ENCODE peak calls at places on chromosomes 4 and X, in four cellular contexts. One of them, this sample, is unnamed. For H3K79me1, the result is how much of the 10 kb centered on the place peaks cover.

GRCh38 chrX:133290076-133290475 is 71.9 kb upstream of the TFDP3 start:
- DNase-seq in H9: no peak
- DNase-seq in H1: no peak
- DNase-seq in mesendoderm: no peak
- DNase-seq in this sample: peak

GRCh38 chr4:176188654-176189053 is 6.7 kb downstream of the SPATA4 start:
- DNase-seq in mesendoderm: no peak
- DNase-seq in H1: no peak
- DNase-seq in H9: no peak
- DNase-seq in this sample: no peak

GRCh38 chrX:119486745-119487144 is 18.5 kb downstream of the SLC25A5 start:
- DNase-seq in mesendoderm: no peak
- DNase-seq in H9: no peak
- DNase-seq in H1: no peak
- DNase-seq in this sample: no peak

GRCh38 chr4:103994059-103994458 is 274.3 kb upstream of the TACR3 start:
- DNase-seq in mesendoderm: peak
- DNase-seq in H9: no peak
- DNase-seq in H1: no peak
- DNase-seq in this sample: no peak

GRCh38 chr4:110631582-110632505 is 9.0 kb upstream of the PITX2 start:
- DNase-seq in H1: no peak
- DNase-seq in mesendoderm: peak
- DNase-seq in H9: peak
- DNase-seq in this sample: peak

GRCh38 chrX:153526040-153526439 is 8.6 kb downstream of the ATP2B3 start:
- DNase-seq in H9: no peak
- DNase-seq in H1: no peak
- DNase-seq in mesendoderm: no peak
- DNase-seq in this sample: no peak

GRCh38 chrX:17036172-17036961 is 89.9 kb downstream of the REPS2 start:
- DNase-seq in mesendoderm: no peak
- DNase-seq in H1: no peak
- DNase-seq in H9: no peak
- DNase-seq in this sample: no peak

GRCh38 chrX:53476371-53476770 is 42.2 kb upstream of the HSD17B10 start:
- DNase-seq in H1: no peak
- DNase-seq in mesendoderm: no peak
- DNase-seq in H9: no peak
- DNase-seq in this sample: peak

GRCh38 chr4:159248383-159249178 is 145.7 kb downstream of the RAPGEF2 start:
- DNase-seq in mesendoderm: no peak
- DNase-seq in H1: no peak
- DNase-seq in H9: no peak
- DNase-seq in this sample: peak

GRCh38 chr4:8238061-8238511 is 31.5 kb upstream of the HTRA3 start:
- DNase-seq in H9: no peak
- DNase-seq in H1: no peak
- DNase-seq in mesendoderm: no peak
- DNase-seq in this sample: no peak

GRCh38 chr4:186946682-186947294 is 223.1 kb upstream of the FAT1 start:
- DNase-seq in H9: peak
- DNase-seq in mesendoderm: peak
- DNase-seq in H1: peak
- DNase-seq in this sample: peak

GRCh38 chr4:107069049-107069448 is 32.9 kb upstream of the DKK2 start:
- DNase-seq in H9: no peak
- DNase-seq in mesendoderm: no peak
- DNase-seq in H1: no peak
- DNase-seq in this sample: peak

GRCh38 chrX:96389314-96390048 is 295.2 kb upstream of the DIAPH2 start:
- DNase-seq in H1: no peak
- DNase-seq in mesendoderm: no peak
- DNase-seq in H9: no peak
- DNase-seq in this sample: peak

GRCh38 chr4:85744950-85745349 is 270.0 kb downstream of the ARHGAP24 start:
- DNase-seq in H9: no peak
- DNase-seq in mesendoderm: no peak
- DNase-seq in H1: no peak
- DNase-seq in this sample: no peak

GRCh38 chr4:147901388-147901787 is 169.5 kb downstream of the ARHGAP10 start:
- DNase-seq in H9: no peak
- DNase-seq in mesendoderm: no peak
- DNase-seq in H1: no peak
- DNase-seq in this sample: peak

GRCh38 chrX:2145672-2146412 is 354.9 kb downstream of the DHRSX start:
- DNase-seq in mesendoderm: peak
- DNase-seq in H1: no peak
- DNase-seq in H9: no peak
- DNase-seq in this sample: no peak

GRCh38 chrX:53882331-53882730 is 161.9 kb downstream of the PHF8 start:
- DNase-seq in mesendoderm: peak
- DNase-seq in H1: no peak
- DNase-seq in H9: no peak
- DNase-seq in this sample: peak

GRCh38 chr4:5409980-5410618 is 298.3 kb downstream of the EVC2 start:
- DNase-seq in H1: no peak
- DNase-seq in mesendoderm: peak
- DNase-seq in H9: no peak
- DNase-seq in this sample: no peak

GRCh38 chr4:109406337-109406931 is 27.2 kb upstream of the SEC24B start:
- DNase-seq in H1: no peak
- DNase-seq in H9: no peak
- DNase-seq in mesendoderm: peak
- DNase-seq in this sample: peak

GRCh38 chrX:152658302-152658701 is 20.6 kb downstream of the GABRQ start:
- DNase-seq in mesendoderm: no peak
- DNase-seq in H9: peak
- DNase-seq in H1: no peak
- DNase-seq in this sample: no peak

GRCh38 chrX:110086916-110087484 is 84.1 kb downstream of the TMEM164 start:
- DNase-seq in mesendoderm: peak
- DNase-seq in H1: no peak
- DNase-seq in H9: no peak
- DNase-seq in this sample: peak

GRCh38 chr4:138647433-138647832 is 368.1 kb upstream of the NOCT start:
- DNase-seq in H9: peak
- DNase-seq in mesendoderm: peak
- DNase-seq in H1: no peak
- DNase-seq in this sample: no peak

GRCh38 chr4:52376107-52376704 is 282.9 kb downstream of the USP46 start:
- DNase-seq in mesendoderm: peak
- DNase-seq in H1: no peak
- DNase-seq in H9: no peak
- DNase-seq in this sample: peak

GRCh38 chr4:7872264-7872771 is 67.3 kb downstream of the AFAP1 start:
- DNase-seq in H1: no peak
- DNase-seq in mesendoderm: peak
- DNase-seq in H9: no peak
- DNase-seq in this sample: peak

GRCh38 chrX:18931972-18932371 is 51.9 kb downstream of the PHKA2 start:
- DNase-seq in H9: no peak
- DNase-seq in mesendoderm: peak
- DNase-seq in H1: no peak
- DNase-seq in this sample: peak

DNA sequence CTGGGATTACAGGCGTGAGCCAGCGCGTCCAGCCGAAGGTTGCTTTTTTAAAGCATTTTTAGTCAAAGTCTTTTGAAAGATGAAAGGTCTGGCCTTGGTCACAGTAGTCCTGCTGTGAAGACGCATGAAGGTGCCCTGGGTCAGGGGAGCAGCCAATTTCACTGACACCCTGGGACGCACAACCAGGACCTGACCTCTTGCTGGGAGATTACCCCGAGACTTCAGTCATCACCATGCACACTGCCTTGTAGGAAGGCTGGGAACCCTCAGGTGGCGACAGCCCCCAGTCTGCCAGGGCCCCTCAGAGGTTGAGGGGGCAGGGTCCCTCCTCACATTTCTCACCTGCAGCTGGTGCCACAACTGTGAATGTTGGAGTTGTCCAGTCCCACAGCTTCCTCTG is 53.2 kb downstream of the CPLX1 start:
- DNase-seq in H1: no peak
- DNase-seq in mesendoderm: no peak
- DNase-seq in H9: no peak
- DNase-seq in this sample: no peak
- H3K56ac ChIP-seq in H1: no peak
- H3K56ac ChIP-seq in mesendoderm: no peak
- H3K56ac ChIP-seq in H9: no peak
- H3K56ac ChIP-seq in this sample: no peak

GRCh38 chr4:909131-909571 is 23.0 kb downstream of the GAK start:
- DNase-seq in mesendoderm: no peak
- DNase-seq in H9: no peak
- DNase-seq in H1: no peak
- DNase-seq in this sample: no peak
- H3K79me1 ChIP-seq in mesendoderm: under half
- H3K79me1 ChIP-seq in H9: under half
- H3K79me1 ChIP-seq in H1: under half
- H3K79me1 ChIP-seq in this sample: under half

GRCh38 chrX:49972313-49972712 is 49.9 kb downstream of the CLCN5 start:
- DNase-seq in H1: no peak
- DNase-seq in mesendoderm: no peak
- DNase-seq in H9: no peak
- DNase-seq in this sample: peak

DNA sequence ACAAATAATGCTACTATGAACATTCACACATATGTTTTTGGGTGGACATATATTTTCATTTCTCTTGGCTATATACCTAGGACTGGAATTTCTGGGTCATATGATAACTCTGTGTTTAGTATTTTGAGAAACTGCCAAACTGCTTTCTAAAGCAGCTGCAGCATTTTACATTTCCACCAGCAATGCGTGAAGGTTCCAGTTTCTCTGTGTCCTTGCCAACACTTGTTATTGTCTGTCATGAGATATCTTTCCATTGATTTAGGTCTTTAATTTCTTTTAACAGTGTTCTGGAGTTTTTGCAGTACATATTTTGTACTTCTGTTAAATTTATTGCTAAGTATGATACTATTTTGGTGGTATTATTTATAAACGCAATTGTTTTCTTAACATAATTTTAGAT is 48.3 kb downstream of the CLCN5 start:
- DNase-seq in mesendoderm: no peak
- DNase-seq in H9: no peak
- DNase-seq in H1: no peak
- DNase-seq in this sample: no peak
- H3K56ac ChIP-seq in mesendoderm: no peak
- H3K56ac ChIP-seq in H9: no peak
- H3K56ac ChIP-seq in H1: no peak
- H3K56ac ChIP-seq in this sample: no peak

DNA sequence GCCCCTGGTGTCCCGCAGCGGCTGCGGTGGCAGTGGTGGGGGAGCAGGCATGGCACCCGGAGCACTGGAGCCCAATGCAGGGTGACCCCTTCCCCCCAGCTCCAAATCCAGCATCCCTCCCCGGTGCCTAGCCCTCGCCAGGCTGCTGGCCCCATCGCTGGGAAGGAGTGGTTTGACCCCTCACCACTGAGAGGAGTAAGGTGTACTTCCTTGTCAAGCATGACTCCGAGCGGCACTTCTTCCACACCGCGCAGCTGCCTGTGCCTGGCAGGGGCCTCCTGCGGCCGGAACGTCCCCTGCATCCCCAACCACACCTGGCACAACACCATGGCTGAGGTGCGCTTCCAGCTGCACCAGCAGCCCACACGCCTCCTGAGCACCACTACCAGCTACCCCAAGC is 27.0 kb downstream of the LRPAP1 start:
- DNase-seq in H9: no peak
- DNase-seq in H1: no peak
- DNase-seq in mesendoderm: no peak
- DNase-seq in this sample: no peak
- H3K79me1 ChIP-seq in H9: under half
- H3K79me1 ChIP-seq in H1: under half
- H3K79me1 ChIP-seq in mesendoderm: under half
- H3K79me1 ChIP-seq in this sample: under half

DNA sequence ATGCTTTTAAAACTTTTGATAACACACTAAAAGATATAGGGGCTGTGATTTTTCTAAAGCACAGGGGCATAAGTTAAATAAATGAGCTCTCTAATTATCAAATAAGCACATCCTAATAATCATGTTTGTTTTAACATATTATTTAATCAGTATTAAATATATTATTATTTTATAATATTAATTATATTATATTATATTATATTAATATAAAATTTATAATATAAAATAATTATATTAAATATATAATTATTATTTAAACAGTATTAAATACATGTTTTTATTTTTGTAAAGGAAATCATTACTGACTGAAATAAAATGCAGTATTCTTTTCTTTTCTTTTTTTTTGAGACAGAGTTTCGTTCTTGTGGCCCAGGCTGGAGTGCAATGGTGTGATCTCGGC is 136.5 kb downstream of the IL15 start:
- DNase-seq in mesendoderm: no peak
- DNase-seq in H1: no peak
- DNase-seq in H9: no peak
- DNase-seq in this sample: no peak
- H3K56ac ChIP-seq in mesendoderm: no peak
- H3K56ac ChIP-seq in H1: no peak
- H3K56ac ChIP-seq in H9: no peak
- H3K56ac ChIP-seq in this sample: no peak

GRCh38 chr4:2905544-2905943 is 57.7 kb downstream of the NOP14 start:
- DNase-seq in H9: no peak
- DNase-seq in mesendoderm: no peak
- DNase-seq in H1: no peak
- DNase-seq in this sample: no peak
- H3K79me1 ChIP-seq in H9: under half
- H3K79me1 ChIP-seq in mesendoderm: under half
- H3K79me1 ChIP-seq in H1: under half
- H3K79me1 ChIP-seq in this sample: half or more

DNA sequence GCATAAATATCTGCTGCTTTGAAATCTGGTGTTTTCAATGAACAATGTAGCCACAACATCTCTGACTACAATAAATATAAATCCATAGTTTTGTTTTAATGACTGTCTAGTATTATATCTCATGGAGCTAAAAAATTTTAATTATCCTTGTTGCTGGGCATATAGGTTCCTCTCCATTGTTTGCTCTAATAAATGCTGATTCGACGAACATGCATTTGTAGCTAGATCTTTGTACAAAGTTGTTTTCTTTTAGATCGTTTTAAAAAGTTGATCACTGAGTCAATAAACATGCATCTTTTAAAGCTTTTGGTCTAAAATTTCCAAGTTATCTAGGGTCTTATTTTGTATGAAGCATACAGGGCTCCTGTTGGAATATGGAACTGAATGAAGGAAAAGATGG is 130.5 kb upstream of the GPR101 start:
- DNase-seq in H9: no peak
- DNase-seq in H1: no peak
- DNase-seq in mesendoderm: no peak
- DNase-seq in this sample: no peak
- H3K56ac ChIP-seq in H9: no peak
- H3K56ac ChIP-seq in H1: no peak
- H3K56ac ChIP-seq in mesendoderm: no peak
- H3K56ac ChIP-seq in this sample: no peak

This sample was measured in IMR-90.